ENCODE peak calls at places on chromosomes 13 and 19, in ten cellular contexts. O is nephron progenitor cell, F is esophagus squamous epithelium, B is sigmoid colon, J is Calu3, W is mucosa of descending colon, N is body of pancreas, M is progenitor cell of endocrine pancreas, D is cardiac fibroblast, C is brain microvascular endothelial cell. L is an unnamed sample.

GRCh38 chr13:100506600-100507422 is 81.8 kb downstream of the GGACT start:
- DNase-seq in O (no peak), F (no peak), B (no peak), J (no peak), W (no peak), N (no peak), M (no peak), D (no peak), C (no peak), L (no peak)

GRCh38 chr13:44915962-44916361 is 73.3 kb downstream of the NUFIP1 start:
- DNase-seq in O (no peak), F (no peak), B (no peak), J (no peak), W (no peak), N (no peak), M (no peak), D (no peak), C (no peak), L (no peak)

GRCh38 chr19:23957660-23958281 is 43.1 kb downstream of the ZNF726 start:
- DNase-seq in O (no peak), F (no peak), B (no peak), J (no peak), W (no peak), N (no peak), M (no peak), D (peak), C (peak), L (no peak)

GRCh38 chr19:6354098-6354674 is 7.1 kb upstream of the CLPP start:
- DNase-seq in O (no peak), F (no peak), B (no peak), J (no peak), W (no peak), N (no peak), M (no peak), D (peak), C (no peak), L (no peak)

GRCh38 chr19:964761-965694 is 19.1 kb upstream of the WDR18 start:
- DNase-seq in O (no peak), F (no peak), B (no peak), J (no peak), W (no peak), N (no peak), M (no peak), D (peak), C (no peak), L (no peak)

GRCh38 chr19:35545855-35546381 is 492 bp downstream of the TMEM147 start:
- DNase-seq in O (peak), F (no peak), B (peak), J (peak), W (peak), N (peak), M (peak), D (peak), C (no peak), L (no peak)

GRCh38 chr19:39252458-39252857 is 3.8 kb upstream of the IFNL4 start:
- DNase-seq in O (no peak), F (no peak), B (no peak), J (no peak), W (no peak), N (no peak), M (no peak), D (no peak), C (no peak), L (no peak)

GRCh38 chr19:40341601-40342482 is 6.4 kb downstream of the C19orf47 start:
- DNase-seq in O (no peak), F (no peak), B (no peak), J (no peak), W (no peak), N (no peak), M (no peak), D (no peak), C (no peak), L (no peak)

GRCh38 chr19:19418548-19419260 is 13.2 kb downstream of the GATAD2A start:
- DNase-seq in O (no peak), F (no peak), B (no peak), J (no peak), W (no peak), N (no peak), M (no peak), D (no peak), C (no peak), L (no peak)

GRCh38 chr13:87123987-87124784 is 547.0 kb upstream of the SLITRK5 start:
- DNase-seq in O (peak), F (no peak), B (no peak), J (peak), W (no peak), N (no peak), M (no peak), D (peak), C (peak), L (no peak)

GRCh38 chr13:74715718-74716117 is 581.5 kb upstream of the KLF12 start:
- DNase-seq in O (no peak), F (no peak), B (no peak), J (no peak), W (no peak), N (no peak), M (no peak), D (peak), C (no peak), L (no peak)

GRCh38 chr13:60146491-60146890 is 17.2 kb downstream of the DIAPH3 start:
- DNase-seq in O (no peak), F (no peak), B (no peak), J (no peak), W (no peak), N (no peak), M (no peak), D (peak), C (no peak), L (no peak)

GRCh38 chr13:109691689-109692088 is 94.7 kb downstream of the IRS2 start:
- DNase-seq in O (no peak), F (no peak), B (no peak), J (no peak), W (no peak), N (no peak), M (no peak), D (no peak), C (no peak), L (no peak)

GRCh38 chr13:84500016-84500415 is 617.7 kb upstream of the SLITRK1 start:
- DNase-seq in O (no peak), F (no peak), B (no peak), J (no peak), W (no peak), N (no peak), M (no peak), D (no peak), C (no peak), L (no peak)

GRCh38 chr13:75489502-75490263 is 7.7 kb upstream of the TBC1D4 start:
- DNase-seq in O (no peak), F (no peak), B (no peak), J (peak), W (peak), N (no peak), M (no peak), D (peak), C (no peak), L (no peak)

GRCh38 chr19:16025108-16026101 is 50.9 kb upstream of the TPM4 start:
- DNase-seq in O (no peak), F (no peak), B (peak), J (peak), W (no peak), N (peak), M (no peak), D (peak), C (peak), L (peak)

GRCh38 chr13:30465541-30466357 is at the start of gene HMGB1:
- DNase-seq in O (peak), F (peak), B (peak), J (peak), W (peak), N (peak), M (peak), D (peak), C (peak), L (peak)
- TF ChIP-seq CTCF in O (no peak), F (no peak), B (no peak), J (no peak), W (no peak), N (no peak), M (no peak), D (no peak), C (no peak), L (no peak)

DNA sequence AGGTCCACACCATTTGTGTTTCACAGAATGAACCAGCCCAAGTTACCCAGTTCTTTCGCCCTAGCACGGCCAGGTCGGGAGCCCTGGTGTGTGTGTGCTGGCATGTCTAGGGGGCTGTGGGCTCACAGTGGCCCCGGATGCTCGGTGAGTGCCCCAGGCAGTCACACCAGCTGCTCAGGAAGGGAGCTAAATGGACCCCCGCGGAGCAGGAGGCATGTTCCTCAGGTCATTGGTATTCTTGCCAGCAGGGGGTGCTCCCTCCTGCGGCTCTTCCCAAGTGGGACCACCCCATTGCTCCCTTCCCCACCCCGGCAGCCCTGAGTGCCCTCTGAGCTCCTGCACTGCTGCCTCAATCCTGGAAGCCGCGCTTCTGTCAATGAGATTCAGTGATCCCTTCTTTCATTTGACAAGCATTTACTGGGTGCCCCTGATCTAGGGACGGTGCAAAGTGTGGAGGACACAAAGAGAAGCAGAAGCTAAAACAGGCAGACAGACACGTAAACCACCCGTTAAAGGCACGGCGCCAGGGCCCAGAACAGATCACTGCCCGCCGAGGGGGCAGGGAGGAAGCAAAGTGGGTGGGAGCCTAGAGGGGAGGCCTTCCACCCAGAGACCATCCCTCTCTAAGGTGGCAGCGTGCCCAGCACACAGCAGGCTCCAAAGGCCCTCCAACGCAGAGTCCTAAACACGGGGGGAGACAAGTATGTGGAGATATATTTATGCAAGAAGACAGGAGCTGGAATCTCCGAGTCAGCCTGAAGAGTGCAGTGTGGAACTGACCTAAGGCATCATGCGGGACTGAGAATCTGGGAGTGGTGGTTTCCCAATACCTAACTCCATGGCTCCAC is 5.2 kb upstream of the ADPRHL1 start:
- DNase-seq in O (peak), F (no peak), B (peak), J (no peak), W (no peak), N (no peak), M (no peak), D (no peak), C (peak), L (no peak)
- TF ChIP-seq CTCF in O (peak), F (no peak), B (peak), J (no peak), W (no peak), N (peak), M (peak), D (peak), C (peak), L (peak)

GRCh38 chr13:94417294-94417693 is 62.2 kb downstream of the DCT start:
- DNase-seq in O (no peak), F (no peak), B (no peak), J (no peak), W (no peak), N (no peak), M (no peak), D (no peak), C (no peak), L (no peak)
- TF ChIP-seq CTCF in O (no peak), F (no peak), B (no peak), J (no peak), W (no peak), N (no peak), M (no peak), D (no peak), C (no peak), L (no peak)

GRCh38 chr13:51006067-51006800 is 96.6 kb downstream of the RNASEH2B start:
- DNase-seq in O (no peak), F (no peak), B (no peak), J (no peak), W (no peak), N (no peak), M (no peak), D (peak), C (no peak), L (no peak)
- TF ChIP-seq CTCF in O (no peak), F (no peak), B (no peak), J (no peak), W (no peak), N (no peak), M (no peak), D (no peak), C (no peak), L (no peak)

GRCh38 chr19:50796128-50796633 is 6.0 kb downstream of the ACP4 start:
- DNase-seq in O (no peak), F (no peak), B (no peak), J (no peak), W (no peak), N (no peak), M (no peak), D (no peak), C (no peak), L (no peak)
- TF ChIP-seq CTCF in O (no peak), F (no peak), B (no peak), J (no peak), W (no peak), N (no peak), M (no peak), D (no peak), C (no peak), L (no peak)

GRCh38 chr19:41376241-41376997 is at the start of gene TMEM91:
- DNase-seq in O (peak), F (no peak), B (peak), J (peak), W (peak), N (peak), M (no peak), D (peak), C (peak), L (no peak)
- TF ChIP-seq CTCF in O (no peak), F (no peak), B (no peak), J (no peak), W (no peak), N (no peak), M (no peak), D (no peak), C (no peak), L (no peak)

GRCh38 chr19:31185261-31185660 is 164.0 kb downstream of the TSHZ3 start:
- DNase-seq in O (no peak), F (no peak), B (no peak), J (no peak), W (no peak), N (no peak), M (no peak), D (peak), C (no peak), L (no peak)
- TF ChIP-seq CTCF in O (no peak), F (no peak), B (no peak), J (no peak), W (no peak), N (no peak), M (no peak), D (no peak), C (no peak), L (no peak)

GRCh38 chr13:32940601-32941000 is 75.6 kb upstream of the KL start:
- DNase-seq in O (no peak), F (no peak), B (no peak), J (no peak), W (peak), N (peak), M (no peak), D (peak), C (peak), L (no peak)
- TF ChIP-seq CTCF in O (no peak), F (no peak), B (no peak), J (no peak), W (no peak), N (no peak), M (no peak), D (no peak), C (no peak), L (no peak)

GRCh38 chr19:12485571-12485970 is 955 bp upstream of the ZNF709 start:
- DNase-seq in O (no peak), F (no peak), B (no peak), J (no peak), W (no peak), N (no peak), M (no peak), D (no peak), C (no peak), L (no peak)

GRCh38 chr19:12482505-12482886 is 2.1 kb downstream of the ZNF709 start:
- DNase-seq in O (no peak), F (no peak), B (no peak), J (no peak), W (no peak), N (no peak), M (no peak), D (no peak), C (no peak), L (no peak)

GRCh38 chr19:12484011-12484370 is 625 bp downstream of the ZNF709 start:
- DNase-seq in O (no peak), F (no peak), B (no peak), J (no peak), W (no peak), N (no peak), M (no peak), D (peak), C (no peak), L (no peak)

GRCh38 chr19:12481781-12482504 is 2.7 kb downstream of the ZNF709 start:
- DNase-seq in O (no peak), F (no peak), B (no peak), J (no peak), W (no peak), N (no peak), M (no peak), D (no peak), C (no peak), L (no peak)

DNA sequence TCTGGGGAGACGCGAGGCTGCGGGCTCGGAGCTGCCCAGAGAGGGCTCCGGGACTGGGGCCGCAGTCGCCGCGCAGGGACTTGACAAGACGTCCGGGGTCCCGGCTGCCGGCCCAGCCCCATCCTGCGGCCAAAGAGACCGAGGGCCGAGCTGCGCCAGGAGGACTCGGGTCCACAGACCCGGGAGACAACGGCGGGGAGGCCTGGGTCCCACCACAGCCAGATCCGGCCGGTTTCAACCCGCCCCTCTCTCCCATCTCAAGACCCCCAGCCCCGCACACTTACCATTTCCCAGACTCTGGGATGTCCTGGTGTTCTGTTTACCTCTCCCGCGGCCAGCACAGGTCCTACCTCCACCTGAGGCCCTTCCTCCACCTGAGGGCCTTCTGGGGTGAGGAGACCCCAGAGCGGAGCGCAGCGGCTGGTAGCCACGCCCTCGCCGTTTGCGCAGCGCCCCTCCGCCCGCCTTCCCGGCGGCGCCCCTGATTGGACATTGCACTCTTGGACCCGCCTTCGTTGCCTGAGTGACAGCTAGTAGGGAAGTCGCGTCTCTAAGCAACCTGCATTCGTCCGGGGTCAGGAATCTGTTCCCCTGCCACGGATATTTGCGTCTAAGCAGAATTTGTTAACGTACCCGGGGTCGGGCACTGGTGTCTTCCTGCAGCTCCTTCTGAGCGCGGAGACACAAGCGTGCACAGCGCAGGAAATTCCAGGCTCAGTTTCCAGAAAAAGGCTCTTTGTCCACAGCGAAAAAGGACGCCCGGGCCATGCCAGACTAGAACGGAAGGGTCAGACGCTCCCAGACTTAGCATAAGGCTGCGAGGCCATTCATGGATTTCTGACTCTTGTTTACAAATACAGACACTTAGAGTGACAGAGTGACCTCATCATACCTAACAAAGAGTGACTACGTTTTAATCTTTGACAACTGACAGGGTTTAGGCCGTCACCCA is at the start of gene ZNF709:
- DNase-seq in O (peak), F (peak), B (peak), J (peak), W (peak), N (peak), M (peak), D (peak), C (peak), L (peak)
- TF ChIP-seq CTCF in O (no peak), F (no peak), B (no peak), J (no peak), W (no peak), N (no peak), M (no peak), D (no peak), C (no peak), L (no peak)

L was measured in chondrocyte.